ENCODE peak calls at places on chromosome 14, in five cellular contexts. J is AG04449, C is thoracic aorta, T is cardiac muscle cell, H is kidney. Q is an unnamed sample.

GRCh38 chr14:89721330-89721729 is 233.2 kb downstream of the EFCAB11 start:
- DNase-seq in H (no peak), T (no peak), J (no peak), C (no peak), Q (no peak)

GRCh38 chr14:73878436-73878835 is 8.2 kb upstream of the ZNF410 start:
- DNase-seq in C (no peak), H (no peak), J (no peak), T (no peak), Q (no peak)

GRCh38 chr14:36070056-36071043 is 106.2 kb downstream of the PTCSC3 start:
- DNase-seq in T (peak; percentile 71), H (peak; percentile 81), J (peak; percentile 36), C (no peak), Q (peak; percentile 50)

GRCh38 chr14:69263364-69263763 is 3.4 kb downstream of the GALNT16 start:
- DNase-seq in T (peak; percentile 90), J (peak; percentile 93), H (no peak), C (peak; percentile 75), Q (peak; percentile 99)

GRCh38 chr14:104559043-104559768 is 20.4 kb upstream of the C14orf180 start:
- DNase-seq in J (no peak), C (no peak), T (no peak), H (peak; percentile 70), Q (no peak)

GRCh38 chr14:76050797-76051392 is 65.3 kb downstream of the IFT43 start:
- DNase-seq in T (peak; percentile 76), J (peak; percentile 17), C (no peak), H (no peak), Q (peak; percentile 78)

GRCh38 chr14:105070760-105071137 is 5.5 kb upstream of the GPR132 start:
- DNase-seq in H (peak; percentile 71), C (no peak), T (no peak), J (no peak), Q (no peak)

GRCh38 chr14:30656190-30656632 is 34.1 kb downstream of the SCFD1 start:
- DNase-seq in T (peak; percentile 48), H (no peak), C (no peak), J (no peak), Q (peak; percentile 38)

GRCh38 chr14:81565441-81566290 is 32.0 kb upstream of the SEL1L start:
- DNase-seq in T (peak; percentile 27), J (no peak), C (no peak), H (no peak), Q (peak; percentile 25)

GRCh38 chr14:63752449-63753169 is 24.7 kb upstream of the SGPP1 start:
- DNase-seq in T (peak; percentile 36), C (no peak), H (no peak), J (no peak), Q (peak; percentile 25)

GRCh38 chr14:104968153-104968527 is 10.0 kb downstream of the AHNAK2 start:
- DNase-seq in J (no peak), C (no peak), H (peak; percentile 95), T (peak; percentile 72), Q (peak; percentile 60)

GRCh38 chr14:54370323-54371125 is 26.3 kb upstream of the CDKN3 start:
- DNase-seq in J (no peak), T (no peak), C (no peak), H (no peak), Q (no peak)

GRCh38 chr14:53881921-53882320 is 74.7 kb downstream of the BMP4 start:
- DNase-seq in H (no peak), C (no peak), T (no peak), J (no peak), Q (no peak)

GRCh38 chr14:44030963-44031362 is 476.1 kb downstream of the FSCB start:
- DNase-seq in H (no peak), T (no peak), C (no peak), J (no peak), Q (no peak)

GRCh38 chr14:64233791-64234190 is 60.4 kb downstream of the ESR2 start:
- DNase-seq in T (no peak), H (no peak), J (no peak), C (no peak), Q (no peak)

GRCh38 chr14:70921669-70922068 is 14.4 kb downstream of the PCNX1 start:
- DNase-seq in C (no peak), J (no peak), T (no peak), H (no peak), Q (no peak)

GRCh38 chr14:23633160-23633701 is 2.9 kb upstream of the DHRS2 start:
- DNase-seq in C (no peak), T (no peak), H (no peak), J (no peak), Q (no peak)

GRCh38 chr14:59055439-59056045 is 132.9 kb upstream of the DAAM1 start:
- DNase-seq in J (peak; percentile 5), T (peak; percentile 73), H (no peak), C (no peak), Q (peak; percentile 81)

GRCh38 chr14:22650960-22651521 is 6.9 kb upstream of the OR6J1 start:
- DNase-seq in C (no peak), H (no peak), T (peak; percentile 16), J (no peak), Q (peak; percentile 37)

GRCh38 chr14:22549981-22550670 is 38.9 kb downstream of the DAD1 start:
- DNase-seq in T (peak; percentile 43), H (no peak), J (no peak), C (no peak), Q (peak; percentile 35)

GRCh38 chr14:87712386-87713113 is 280.4 kb downstream of the GALC start:
- DNase-seq in H (no peak), J (no peak), C (no peak), T (no peak), Q (peak; percentile 14)

DNA sequence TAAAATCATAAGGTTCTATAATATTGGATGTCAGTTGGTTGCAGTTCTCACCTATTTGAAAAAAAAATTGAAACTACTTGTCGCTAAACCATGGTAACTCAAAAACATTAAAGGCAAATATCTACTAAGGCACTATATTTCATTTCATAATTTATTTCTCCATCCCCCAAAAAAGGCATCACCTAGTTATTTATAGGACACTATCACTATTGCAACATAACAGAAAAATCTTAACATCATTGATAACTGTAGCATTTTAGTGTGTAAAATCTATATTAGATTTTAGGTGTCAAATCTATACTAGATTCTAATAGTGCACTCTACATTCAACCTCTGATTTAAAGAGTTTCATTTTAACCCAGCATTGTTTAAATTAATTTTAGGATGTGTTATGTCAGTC is 1.7 kb downstream of the SPTSSA start:
- DNase-seq in C (no peak), H (no peak), T (no peak), J (no peak), Q (no peak)
- H3K4me3 ChIP-seq in C (no peak overlapping the region), H (no peak overlapping the region), T (peak overlapping the region; percentile 73), J (peak overlapping the region; percentile 84), Q (peak overlapping the region; percentile 77)

DNA sequence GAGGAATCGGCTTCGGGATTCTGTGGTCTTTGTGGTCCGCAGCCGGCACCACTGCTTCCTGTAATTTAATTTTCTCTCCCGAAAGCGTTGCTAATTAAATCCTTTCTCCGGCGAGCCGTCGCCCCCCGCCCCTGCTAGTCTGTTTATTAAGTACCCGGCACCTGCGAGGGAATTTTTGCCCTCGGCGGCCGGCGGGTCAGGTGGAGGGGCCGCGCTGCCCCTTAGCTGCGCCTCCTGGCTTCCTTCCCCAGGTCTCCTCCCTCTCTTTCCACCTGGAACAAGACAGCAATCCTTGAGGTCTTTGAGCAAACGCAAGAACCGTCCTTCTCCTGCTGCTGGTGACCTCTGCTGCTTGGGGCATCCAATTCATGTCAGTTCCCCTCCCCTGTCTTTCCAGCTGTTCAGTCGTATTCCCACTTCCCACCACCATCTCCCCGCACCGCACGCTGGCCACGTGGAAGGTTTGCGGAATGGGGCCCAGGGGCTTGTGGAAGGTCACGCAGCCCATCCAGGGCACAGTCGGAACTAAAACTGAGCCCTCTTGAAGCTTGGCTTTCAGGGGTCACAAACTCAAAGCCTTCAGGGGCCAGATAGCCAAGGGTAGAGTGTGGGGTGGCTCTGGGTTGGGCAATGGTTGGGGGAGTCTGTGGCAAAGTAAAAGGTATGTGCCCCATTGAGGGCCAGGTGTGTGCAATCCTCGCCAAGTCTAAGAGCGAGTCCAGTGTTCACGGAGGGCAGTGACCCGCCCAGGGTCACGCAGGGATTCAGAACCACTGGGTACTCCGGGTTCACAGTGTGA is 16.1 kb downstream of the ZDHHC22 start:
- DNase-seq in C (no peak), T (no peak), J (no peak), H (no peak), Q (no peak)
- H3K4me3 ChIP-seq in C (peak overlapping the region; percentile 79), T (peak overlapping the region; percentile 36), J (peak overlapping the region; percentile 29), H (no peak overlapping the region), Q (peak overlapping the region; percentile 17)

GRCh38 chr14:60655114-60655897 is 6.0 kb upstream of the SIX1 start:
- DNase-seq in J (no peak), C (no peak), H (peak; percentile 69), T (no peak), Q (no peak)

GRCh38 chr14:60656755-60657608 is 7.7 kb upstream of the SIX1 start:
- DNase-seq in C (no peak), H (peak; percentile 83), J (no peak), T (peak; percentile 74), Q (peak; percentile 59)

GRCh38 chr14:60657609-60657983 is 8.3 kb upstream of the SIX1 start:
- DNase-seq in T (no peak), C (no peak), J (no peak), H (no peak), Q (no peak)

GRCh38 chr14:60654303-60654925 is 5.1 kb upstream of the SIX1 start:
- DNase-seq in J (no peak), T (no peak), C (no peak), H (no peak), Q (peak; percentile 54)

GRCh38 chr14:60655898-60656754 is 6.8 kb upstream of the SIX1 start:
- DNase-seq in C (no peak), J (no peak), H (no peak), T (no peak), Q (no peak)
- H3K4me3 ChIP-seq in C (peak overlapping the region; percentile 78), J (peak overlapping the region; percentile 65), H (peak overlapping the region; percentile 89), T (peak overlapping the region; percentile 51), Q (no peak overlapping the region)

DNA sequence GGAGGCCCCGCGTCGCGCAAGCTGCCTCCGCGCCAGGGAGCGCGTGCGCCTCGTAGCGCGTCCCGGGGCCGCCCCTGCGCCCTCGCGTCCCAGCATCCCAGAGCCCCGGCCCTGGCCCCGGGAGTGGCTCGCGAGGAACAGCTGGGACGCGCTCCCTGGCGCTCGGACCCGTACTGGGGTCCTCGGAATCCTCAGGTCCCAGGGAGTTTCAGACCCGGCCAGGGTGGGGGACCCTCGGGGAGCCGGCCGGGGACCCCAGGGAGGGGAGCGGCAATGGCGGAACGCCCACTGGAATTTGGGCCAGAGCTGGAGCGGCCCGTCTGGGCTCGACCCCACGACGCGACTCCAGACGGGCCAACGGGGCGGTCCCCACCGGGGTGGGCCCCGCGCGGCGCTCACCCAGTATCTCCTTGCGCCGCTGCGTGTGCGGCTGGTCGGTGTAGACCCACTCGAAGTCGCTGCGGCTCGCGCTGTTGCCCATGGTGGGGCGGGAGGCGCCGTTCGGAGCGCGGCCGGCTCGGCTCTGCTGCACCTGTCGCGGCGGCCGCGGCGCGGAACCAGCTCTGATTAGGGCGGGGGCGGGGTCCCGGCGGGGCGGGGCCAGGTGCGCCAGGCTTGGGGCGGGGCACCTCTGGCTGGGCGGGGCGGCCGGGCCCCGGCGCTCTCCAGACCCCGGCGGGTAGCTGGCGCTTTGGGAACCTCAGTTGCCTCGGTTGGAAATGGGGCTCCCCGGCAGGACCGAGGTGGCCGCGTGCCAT is at the start of gene DEGS2:
- DNase-seq in T (no peak), J (no peak), H (peak; percentile 88), C (no peak), Q (no peak)
- H3K4me3 ChIP-seq in T (peak within 1 kb of the TSS; percentile 15), J (no peak within 1 kb of the TSS), H (no peak within 1 kb of the TSS), C (peak within 1 kb of the TSS; percentile 52), Q (no peak within 1 kb of the TSS)

Q was measured in fibroblast of the aortic adventitia.